ENCODE peak calls at places on chromosomes 12 and 14, in ten cellular contexts. J is CD4-positive, alpha-beta T cell; D is pancreas; I is RWPE1; Q is tibial nerve; P is mammary epithelial cell; C is AG09319; R is neural progenitor cell; K is right atrium auricular region; O is dorsolateral prefrontal cortex. G is an unnamed sample.

GRCh38 chr12:1488908-1489381 is 105.4 kb downstream of the FBXL14 start:
- DNase-seq in J (peak), D (no peak), I (no peak), Q (no peak), P (peak), C (no peak), R (peak), K (no peak), O (no peak), G (no peak)

GRCh38 chr12:75666980-75667359 is 155.6 kb upstream of the KRR1 start:
- DNase-seq in J (no peak), D (no peak), I (no peak), Q (no peak), P (peak), C (no peak), R (no peak), K (no peak), O (peak), G (no peak)

GRCh38 chr12:79250955-79251354 is 386.4 kb downstream of the SYT1 start:
- DNase-seq in J (no peak), D (no peak), I (peak), Q (no peak), P (peak), C (no peak), R (no peak), K (no peak), O (no peak), G (no peak)

GRCh38 chr14:98906123-98906995 is 365.6 kb downstream of the BCL11B start:
- DNase-seq in J (no peak), D (no peak), I (peak), Q (peak), P (peak), C (no peak), R (peak), K (no peak), O (no peak), G (peak)

GRCh38 chr12:121499929-121500793 is 80.7 kb downstream of the KDM2B start:
- DNase-seq in J (peak), D (peak), I (peak), Q (peak), P (peak), C (peak), R (peak), K (peak), O (peak), G (no peak)

GRCh38 chr12:113374823-113375428 is 16.5 kb downstream of the PLBD2 start:
- DNase-seq in J (no peak), D (no peak), I (no peak), Q (no peak), P (no peak), C (no peak), R (no peak), K (no peak), O (no peak), G (no peak)

GRCh38 chr14:93997082-93997481 is at the start of gene CCDC197:
- DNase-seq in J (no peak), D (no peak), I (no peak), Q (no peak), P (peak), C (no peak), R (no peak), K (no peak), O (no peak), G (no peak)

GRCh38 chr14:85702937-85703336 is 173.0 kb downstream of the FLRT2 start:
- DNase-seq in J (no peak), D (no peak), I (no peak), Q (no peak), P (no peak), C (no peak), R (no peak), K (no peak), O (no peak), G (no peak)

GRCh38 chr14:45651906-45652305 is 398.9 kb upstream of the MIS18BP1 start:
- DNase-seq in J (no peak), D (no peak), I (no peak), Q (no peak), P (no peak), C (no peak), R (no peak), K (no peak), O (no peak), G (no peak)

GRCh38 chr12:44174053-44174452 is 338.2 kb downstream of the TMEM117 start:
- DNase-seq in J (no peak), D (no peak), I (no peak), Q (no peak), P (no peak), C (no peak), R (no peak), K (no peak), O (no peak), G (no peak)

GRCh38 chr12:124694846-124695497 is 127.6 kb upstream of the NCOR2 start:
- DNase-seq in J (no peak), D (no peak), I (peak), Q (no peak), P (peak), C (no peak), R (no peak), K (peak), O (no peak), G (no peak)

GRCh38 chr14:70168401-70168800 is 20.4 kb downstream of the SLC8A3 start:
- DNase-seq in J (no peak), D (no peak), I (no peak), Q (no peak), P (no peak), C (no peak), R (no peak), K (no peak), O (no peak), G (no peak)

GRCh38 chr12:34033628-34034296 is 11.5 kb downstream of the ALG10 start:
- DNase-seq in J (no peak), D (no peak), I (peak), Q (no peak), P (no peak), C (no peak), R (peak), K (no peak), O (no peak), G (no peak)

GRCh38 chr12:57240926-57241555 is 9.9 kb downstream of the STAC3 start:
- DNase-seq in J (no peak), D (peak), I (no peak), Q (no peak), P (no peak), C (no peak), R (peak), K (no peak), O (no peak), G (no peak)

GRCh38 chr14:76883437-76883836 is 57.2 kb downstream of the LRRC74A start:
- DNase-seq in J (no peak), D (no peak), I (no peak), Q (no peak), P (no peak), C (no peak), R (no peak), K (no peak), O (no peak), G (no peak)

GRCh38 chr12:66190519-66191406 is 1.7 kb downstream of the IRAK3 start:
- DNase-seq in J (no peak), D (no peak), I (peak), Q (no peak), P (peak), C (no peak), R (no peak), K (no peak), O (no peak), G (no peak)

GRCh38 chr12:29255061-29255460 is 106.0 kb downstream of the FAR2 start:
- DNase-seq in J (no peak), D (no peak), I (no peak), Q (no peak), P (no peak), C (no peak), R (no peak), K (no peak), O (no peak), G (no peak)

GRCh38 chr12:41932028-41932427 is 212.6 kb downstream of the GXYLT1 start:
- DNase-seq in J (no peak), D (no peak), I (no peak), Q (no peak), P (no peak), C (no peak), R (no peak), K (no peak), O (no peak), G (no peak)

GRCh38 chr14:36271222-36271621 is 49.2 kb downstream of the MBIP start:
- DNase-seq in J (no peak), D (no peak), I (no peak), Q (no peak), P (no peak), C (no peak), R (no peak), K (no peak), O (no peak), G (no peak)

GRCh38 chr12:111841236-111841749 is 735 bp upstream of the MAPKAPK5 start:
- DNase-seq in J (no peak), D (no peak), I (peak), Q (no peak), P (no peak), C (no peak), R (no peak), K (no peak), O (no peak), G (no peak)

GRCh38 chr12:111842556-111843396 is 748 bp downstream of the MAPKAPK5 start:
- DNase-seq in J (no peak), D (no peak), I (peak), Q (no peak), P (peak), C (no peak), R (peak), K (no peak), O (no peak), G (no peak)

GRCh38 chr12:111838353-111838752 is 3.7 kb upstream of the MAPKAPK5 start:
- DNase-seq in J (no peak), D (no peak), I (no peak), Q (no peak), P (no peak), C (no peak), R (no peak), K (no peak), O (no peak), G (no peak)

GRCh38 chr12:111841750-111842555 is at the start of gene MAPKAPK5:
- DNase-seq in J (peak), D (peak), I (peak), Q (peak), P (peak), C (peak), R (peak), K (peak), O (peak), G (peak)

GRCh38 chr12:111840831-111841230 is 1.2 kb upstream of the MAPKAPK5 start:
- DNase-seq in J (no peak), D (no peak), I (no peak), Q (no peak), P (no peak), C (no peak), R (no peak), K (no peak), O (no peak), G (no peak)
- TF ChIP-seq CTCF in J (no peak), D (no peak), I (no peak), Q (no peak), P (no peak), C (no peak), R (no peak), K (no peak), O (no peak), G (no peak)

GRCh38 chr14:89011327-89011726 is 186.9 kb downstream of the TTC8 start:
- DNase-seq in J (no peak), D (no peak), I (no peak), Q (no peak), P (no peak), C (no peak), R (no peak), K (no peak), O (no peak), G (no peak)

GRCh38 chr14:89013098-89013504 is 188.7 kb downstream of the TTC8 start:
- DNase-seq in J (no peak), D (no peak), I (peak), Q (no peak), P (no peak), C (no peak), R (peak), K (no peak), O (no peak), G (no peak)

GRCh38 chr14:89013698-89014569 is 189.5 kb downstream of the TTC8 start:
- DNase-seq in J (no peak), D (no peak), I (no peak), Q (no peak), P (no peak), C (no peak), R (no peak), K (no peak), O (no peak), G (no peak)

GRCh38 chr14:89012272-89013097 is 188.0 kb downstream of the TTC8 start:
- DNase-seq in J (no peak), D (no peak), I (no peak), Q (no peak), P (no peak), C (no peak), R (no peak), K (no peak), O (no peak), G (no peak)

GRCh38 chr14:89011727-89012271 is 187.3 kb downstream of the TTC8 start:
- DNase-seq in J (no peak), D (no peak), I (no peak), Q (no peak), P (no peak), C (no peak), R (no peak), K (no peak), O (no peak), G (no peak)
- TF ChIP-seq CTCF in J (no peak), D (no peak), I (no peak), Q (no peak), P (no peak), C (no peak), R (no peak), K (no peak), O (no peak), G (no peak)

GRCh38 chr12:31009976-31010375 is 63.7 kb upstream of the DDX11 start:
- DNase-seq in J (no peak), D (no peak), I (no peak), Q (no peak), P (no peak), C (no peak), R (no peak), K (no peak), O (no peak), G (no peak)

GRCh38 chr12:31011336-31011735 is 62.3 kb upstream of the DDX11 start:
- DNase-seq in J (no peak), D (no peak), I (no peak), Q (no peak), P (no peak), C (no peak), R (no peak), K (no peak), O (no peak), G (no peak)

GRCh38 chr12:31008961-31009840 is 64.5 kb upstream of the DDX11 start:
- DNase-seq in J (no peak), D (no peak), I (no peak), Q (no peak), P (no peak), C (no peak), R (no peak), K (no peak), O (no peak), G (no peak)

GRCh38 chr12:31015215-31015614 is 58.4 kb upstream of the DDX11 start:
- DNase-seq in J (no peak), D (no peak), I (no peak), Q (no peak), P (no peak), C (no peak), R (no peak), K (no peak), O (no peak), G (no peak)

GRCh38 chr12:31011746-31012567 is 61.7 kb upstream of the DDX11 start:
- DNase-seq in J (no peak), D (no peak), I (no peak), Q (no peak), P (no peak), C (no peak), R (no peak), K (no peak), O (no peak), G (no peak)
- TF ChIP-seq CTCF in J (no peak), D (no peak), I (no peak), Q (no peak), P (peak), C (peak), R (peak), K (no peak), O (no peak), G (no peak)

DNA sequence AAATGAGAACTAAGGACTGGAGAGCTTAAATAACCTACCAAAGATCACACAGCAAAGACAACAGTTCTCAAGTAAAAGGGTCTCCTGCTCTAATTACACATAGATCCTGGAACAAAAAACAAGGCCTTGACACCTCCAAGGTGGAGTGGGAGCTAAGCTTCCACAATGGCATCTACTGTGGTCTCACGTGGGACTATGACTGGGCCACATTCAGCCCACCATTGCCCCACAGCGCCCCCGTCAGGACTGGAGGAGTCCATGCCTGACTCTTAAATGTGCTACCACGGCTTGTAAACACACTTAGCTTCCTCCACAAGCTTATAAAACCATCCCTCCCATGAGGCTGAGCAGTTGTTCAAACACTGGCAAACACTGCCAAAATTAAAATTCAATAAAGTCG is 88.5 kb downstream of the GCH1 start:
- DNase-seq in J (no peak), D (no peak), I (no peak), Q (no peak), P (no peak), C (no peak), R (no peak), K (no peak), O (no peak), G (no peak)
- TF ChIP-seq CTCF in J (no peak), D (no peak), I (no peak), Q (no peak), P (no peak), C (no peak), R (no peak), K (no peak), O (no peak), G (peak)

DNA sequence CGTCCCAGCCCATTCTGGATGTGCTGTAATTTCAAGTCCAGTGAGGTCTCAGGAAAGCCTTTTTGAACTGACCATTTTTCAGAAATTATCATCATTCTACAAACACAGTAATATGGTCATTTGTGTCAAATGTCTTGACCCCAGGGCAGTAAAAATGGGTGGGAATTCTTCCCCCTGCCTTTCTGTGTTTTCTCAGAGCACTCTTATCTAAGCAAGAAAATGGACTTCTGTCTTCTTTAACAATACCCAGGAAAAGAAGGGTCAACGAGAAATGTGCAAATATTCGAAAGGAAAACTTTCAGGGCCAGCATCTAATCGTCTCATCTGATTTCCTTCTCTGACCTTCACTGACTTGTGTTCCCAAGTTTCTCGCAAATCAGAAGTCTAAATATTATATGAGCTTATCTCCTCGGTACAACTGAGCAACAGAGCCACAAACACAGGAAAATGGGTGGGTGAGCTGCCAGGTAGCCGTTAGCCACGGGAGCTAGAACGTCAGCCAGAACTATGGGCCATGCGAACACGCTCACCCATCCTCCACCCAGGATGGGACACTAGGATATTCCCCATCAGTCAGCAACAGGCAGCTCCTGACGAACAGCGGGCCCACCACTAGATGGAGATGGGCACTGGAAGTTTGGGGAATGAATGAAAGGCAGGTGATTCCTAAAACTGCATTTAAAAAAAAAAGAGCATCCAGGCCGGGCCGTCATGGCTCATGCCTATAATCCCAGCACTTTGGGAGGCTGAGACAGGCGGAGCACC is 57.1 kb downstream of the VWF start:
- DNase-seq in J (no peak), D (no peak), I (peak), Q (peak), P (no peak), C (no peak), R (peak), K (peak), O (no peak), G (no peak)
- TF ChIP-seq CTCF in J (no peak), D (no peak), I (no peak), Q (peak), P (peak), C (peak), R (peak), K (peak), O (peak), G (peak)

GRCh38 chr14:104799657-104800599 is 973 bp upstream of the ZBTB42 start:
- DNase-seq in J (peak), D (peak), I (peak), Q (peak), P (peak), C (peak), R (peak), K (peak), O (no peak), G (no peak)
- TF ChIP-seq CTCF in J (peak), D (peak), I (peak), Q (peak), P (no peak), C (peak), R (peak), K (peak), O (peak), G (peak)

GRCh38 chr12:100141998-100142850 is 450 bp downstream of the BLTP3B start:
- DNase-seq in J (peak), D (peak), I (peak), Q (no peak), P (no peak), C (no peak), R (peak), K (no peak), O (peak), G (no peak)

GRCh38 chr12:100142851-100143559 is at the start of gene BLTP3B:
- DNase-seq in J (peak), D (no peak), I (peak), Q (peak), P (peak), C (no peak), R (peak), K (peak), O (peak), G (peak)

GRCh38 chr12:100141666-100141997 is 1.0 kb downstream of the BLTP3B start:
- DNase-seq in J (no peak), D (no peak), I (peak), Q (no peak), P (peak), C (peak), R (no peak), K (no peak), O (no peak), G (no peak)

GRCh38 chr12:100133200-100133599 is 9.5 kb downstream of the BLTP3B start:
- DNase-seq in J (no peak), D (no peak), I (no peak), Q (no peak), P (no peak), C (no peak), R (no peak), K (no peak), O (no peak), G (no peak)

GRCh38 chr12:100138048-100138907 is 4.4 kb downstream of the BLTP3B start:
- DNase-seq in J (no peak), D (no peak), I (peak), Q (no peak), P (peak), C (no peak), R (no peak), K (no peak), O (no peak), G (no peak)
- TF ChIP-seq CTCF in J (peak), D (no peak), I (peak), Q (no peak), P (peak), C (peak), R (peak), K (peak), O (peak), G (peak)

G was measured in RWPE2.